ENCODE peak calls at places on chromosomes 13 and 19, in eight cellular contexts. G is fibroblast of pulmonary artery, D is Peyer's patch, X is choroid plexus epithelial cell, J is Caco-2, R is A549, L is mucosa of descending colon, M is AG04450. V is an unnamed sample.

GRCh38 chr19:32876919-32877285 is 7.3 kb upstream of the SLC7A9 start:
- DNase-seq in G (peak), D (peak), X (peak), J (no peak), R (peak), L (peak), M (no peak), V (no peak)

GRCh38 chr13:25886438-25887214 is 165.2 kb downstream of the SHISA2 start:
- DNase-seq in G (peak), D (no peak), X (peak), J (no peak), R (no peak), L (no peak), M (peak), V (no peak)

GRCh38 chr19:801861-802496 is 4.7 kb downstream of the PTBP1 start:
- DNase-seq in G (peak), D (no peak), X (peak), J (no peak), R (no peak), L (no peak), M (no peak), V (no peak)

GRCh38 chr19:41957838-41958366 is 1.2 kb downstream of the RABAC1 start:
- DNase-seq in G (peak), D (peak), X (peak), J (peak), R (peak), L (peak), M (peak), V (peak)

GRCh38 chr13:36965767-36966166 is 33.4 kb downstream of the ALG5 start:
- DNase-seq in G (peak), D (no peak), X (peak), J (no peak), R (no peak), L (no peak), M (peak), V (no peak)

GRCh38 chr13:63446329-63446728 is 2030.7 kb upstream of the PCDH20 start:
- DNase-seq in G (no peak), D (no peak), X (no peak), J (no peak), R (no peak), L (no peak), M (no peak), V (no peak)

GRCh38 chr19:13881692-13882418 is 4.9 kb downstream of the NANOS3 start:
- DNase-seq in G (no peak), D (peak), X (peak), J (no peak), R (no peak), L (peak), M (no peak), V (peak)

GRCh38 chr19:16197622-16198362 is at the start of gene AP1M1:
- DNase-seq in G (peak), D (peak), X (peak), J (peak), R (peak), L (peak), M (peak), V (peak)

GRCh38 chr19:33063356-33064116 is 1.2 kb downstream of the RHPN2 start:
- DNase-seq in G (peak), D (peak), X (no peak), J (no peak), R (peak), L (peak), M (no peak), V (no peak)

GRCh38 chr13:104522235-104523072 is 1456.2 kb upstream of the SLC10A2 start:
- DNase-seq in G (no peak), D (no peak), X (no peak), J (no peak), R (no peak), L (peak), M (no peak), V (no peak)

GRCh38 chr13:36715841-36716240 is 42.0 kb downstream of the SERTM1 start:
- DNase-seq in G (no peak), D (no peak), X (no peak), J (no peak), R (no peak), L (no peak), M (no peak), V (no peak)

GRCh38 chr19:887072-887471 is 5.9 kb downstream of the MED16 start:
- DNase-seq in G (peak), D (no peak), X (peak), J (no peak), R (no peak), L (no peak), M (peak), V (no peak)

GRCh38 chr19:4713384-4713951 is 10.2 kb downstream of the DPP9 start:
- DNase-seq in G (peak), D (peak), X (peak), J (no peak), R (peak), L (peak), M (peak), V (no peak)

GRCh38 chr19:40662925-40663711 is 27.3 kb downstream of the NUMBL start:
- DNase-seq in G (peak), D (peak), X (peak), J (peak), R (peak), L (peak), M (peak), V (peak)

GRCh38 chr13:30112602-30113435 is 194.5 kb downstream of the KATNAL1 start:
- DNase-seq in G (peak), D (peak), X (peak), J (peak), R (peak), L (peak), M (peak), V (peak)

GRCh38 chr19:38209671-38210457 is 14.2 kb downstream of the DPF1 start:
- DNase-seq in G (peak), D (peak), X (peak), J (peak), R (no peak), L (peak), M (no peak), V (no peak)

GRCh38 chr19:17353386-17353785 is 16.0 kb downstream of the GTPBP3 start:
- DNase-seq in G (no peak), D (no peak), X (no peak), J (no peak), R (no peak), L (no peak), M (no peak), V (no peak)

GRCh38 chr13:34078334-34078999 is 260.5 kb downstream of the RFC3 start:
- DNase-seq in G (no peak), D (no peak), X (no peak), J (no peak), R (no peak), L (no peak), M (no peak), V (no peak)

GRCh38 chr13:36834299-36834698 is 15.3 kb downstream of the RFXAP start:
- DNase-seq in G (no peak), D (no peak), X (no peak), J (no peak), R (no peak), L (no peak), M (no peak), V (no peak)

GRCh38 chr13:59950201-59950730 is 213.5 kb downstream of the DIAPH3 start:
- DNase-seq in G (no peak), D (no peak), X (peak), J (no peak), R (no peak), L (no peak), M (no peak), V (no peak)

GRCh38 chr19:19488875-19489690 is 26.3 kb downstream of the TSSK6 start:
- DNase-seq in G (peak), D (peak), X (peak), J (peak), R (peak), L (peak), M (peak), V (peak)

GRCh38 chr13:110015253-110015652 is 228.9 kb upstream of the IRS2 start:
- DNase-seq in G (peak), D (no peak), X (peak), J (no peak), R (peak), L (no peak), M (no peak), V (no peak)

GRCh38 chr19:43438291-43439162 is 23.8 kb downstream of the TEX101 start:
- DNase-seq in G (peak), D (peak), X (peak), J (no peak), R (peak), L (peak), M (peak), V (peak)

GRCh38 chr13:44437356-44438233 is 64.0 kb downstream of the SERP2 start:
- DNase-seq in G (peak), D (no peak), X (peak), J (no peak), R (peak), L (no peak), M (no peak), V (peak)

GRCh38 chr19:7497292-7497691 is 8.5 kb upstream of the PEX11G start:
- DNase-seq in G (no peak), D (no peak), X (peak), J (no peak), R (no peak), L (no peak), M (no peak), V (no peak)

GRCh38 chr13:62014299-62014698 is 598.6 kb upstream of the PCDH20 start:
- DNase-seq in G (peak), D (no peak), X (peak), J (no peak), R (peak), L (no peak), M (no peak), V (no peak)

GRCh38 chr19:32287086-32287485 is 58.3 kb upstream of the ZNF507 start:
- DNase-seq in G (peak), D (no peak), X (no peak), J (no peak), R (no peak), L (no peak), M (no peak), V (peak)

DNA sequence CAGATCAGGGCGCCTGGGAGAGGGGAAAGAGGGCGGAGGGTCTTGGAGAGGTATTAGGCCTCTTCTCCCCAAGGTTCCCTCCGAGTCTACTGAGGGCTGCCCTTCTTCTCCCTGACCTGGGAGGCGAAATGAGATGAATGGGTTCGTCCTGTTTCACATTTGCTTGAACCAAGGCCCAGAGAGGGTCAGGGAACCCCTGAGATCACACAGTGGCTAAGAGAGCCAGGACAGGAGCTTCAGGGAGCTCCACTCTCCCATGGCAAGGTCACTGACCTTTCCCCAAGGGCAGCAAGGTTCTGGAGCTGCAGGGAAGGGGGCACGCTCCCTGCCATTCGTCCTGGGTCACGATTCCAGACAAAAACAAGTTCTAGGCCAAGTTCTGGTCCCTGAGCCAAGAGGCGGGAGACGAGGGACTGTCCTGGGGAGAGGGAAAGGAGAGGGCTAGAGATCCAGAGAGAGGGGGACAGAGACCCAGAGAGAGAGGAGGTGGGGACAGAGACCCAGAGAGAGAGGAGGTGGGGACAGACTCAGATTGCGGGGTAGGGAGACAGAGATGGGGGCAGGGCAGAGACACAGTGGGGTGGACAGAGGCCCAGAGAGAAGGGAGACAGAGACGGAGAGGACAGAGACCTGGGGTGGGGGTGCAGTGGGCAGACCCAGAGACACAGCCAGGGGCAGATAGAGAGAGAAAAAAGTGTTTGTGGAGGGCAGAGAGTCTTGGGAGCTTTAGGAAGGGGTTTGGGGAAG is 541 bp downstream of the ASPDH start:
- DNase-seq in G (no peak), D (no peak), X (no peak), J (no peak), R (no peak), L (peak), M (no peak), V (no peak)
- H3K4me3 ChIP-seq in G (no peak), D (no peak), X (no peak), J (no peak), R (no peak), L (no peak), M (no peak), V (no peak)

DNA sequence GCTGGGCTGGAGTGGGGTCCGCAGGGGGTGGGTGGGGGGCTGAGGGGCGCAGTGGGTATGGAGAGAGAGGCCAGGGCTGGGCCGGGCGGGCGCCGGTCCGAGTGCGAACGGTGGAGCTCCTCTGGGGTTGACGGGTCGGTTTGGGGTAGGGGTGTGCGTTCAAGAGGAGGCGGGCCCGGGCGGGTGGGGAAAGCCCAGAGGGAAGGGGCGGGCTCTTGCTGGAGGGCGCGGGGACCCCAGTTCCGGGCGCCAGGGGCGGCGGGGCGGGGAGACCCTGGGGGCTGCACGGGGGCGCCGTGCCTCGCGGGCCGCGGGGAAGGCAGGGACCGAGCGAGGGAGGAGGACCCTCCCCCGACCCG is 8.0 kb upstream of the SHISA7 start:
- DNase-seq in G (no peak), D (no peak), X (no peak), J (no peak), R (no peak), L (no peak), M (no peak), V (no peak)
- H3K4me3 ChIP-seq in G (no peak), D (no peak), X (no peak), J (peak), R (peak), L (no peak), M (no peak), V (no peak)

GRCh38 chr13:50209646-50210045 is 194.4 kb downstream of the KCNRG start:
- DNase-seq in G (peak), D (no peak), X (peak), J (no peak), R (no peak), L (no peak), M (no peak), V (no peak)

GRCh38 chr13:50203256-50204083 is 188.2 kb downstream of the KCNRG start:
- DNase-seq in G (no peak), D (no peak), X (no peak), J (no peak), R (no peak), L (no peak), M (no peak), V (no peak)

GRCh38 chr13:50214514-50214913 is 199.3 kb downstream of the KCNRG start:
- DNase-seq in G (no peak), D (no peak), X (no peak), J (no peak), R (no peak), L (no peak), M (no peak), V (no peak)

GRCh38 chr13:50213526-50213925 is 198.3 kb downstream of the KCNRG start:
- DNase-seq in G (no peak), D (no peak), X (no peak), J (no peak), R (no peak), L (no peak), M (no peak), V (no peak)

GRCh38 chr13:50208826-50209335 is 193.6 kb downstream of the KCNRG start:
- DNase-seq in G (peak), D (peak), X (peak), J (peak), R (peak), L (peak), M (peak), V (peak)
- H3K4me3 ChIP-seq in G (peak), D (no peak), X (peak), J (no peak), R (peak), L (no peak), M (peak), V (peak)

DNA sequence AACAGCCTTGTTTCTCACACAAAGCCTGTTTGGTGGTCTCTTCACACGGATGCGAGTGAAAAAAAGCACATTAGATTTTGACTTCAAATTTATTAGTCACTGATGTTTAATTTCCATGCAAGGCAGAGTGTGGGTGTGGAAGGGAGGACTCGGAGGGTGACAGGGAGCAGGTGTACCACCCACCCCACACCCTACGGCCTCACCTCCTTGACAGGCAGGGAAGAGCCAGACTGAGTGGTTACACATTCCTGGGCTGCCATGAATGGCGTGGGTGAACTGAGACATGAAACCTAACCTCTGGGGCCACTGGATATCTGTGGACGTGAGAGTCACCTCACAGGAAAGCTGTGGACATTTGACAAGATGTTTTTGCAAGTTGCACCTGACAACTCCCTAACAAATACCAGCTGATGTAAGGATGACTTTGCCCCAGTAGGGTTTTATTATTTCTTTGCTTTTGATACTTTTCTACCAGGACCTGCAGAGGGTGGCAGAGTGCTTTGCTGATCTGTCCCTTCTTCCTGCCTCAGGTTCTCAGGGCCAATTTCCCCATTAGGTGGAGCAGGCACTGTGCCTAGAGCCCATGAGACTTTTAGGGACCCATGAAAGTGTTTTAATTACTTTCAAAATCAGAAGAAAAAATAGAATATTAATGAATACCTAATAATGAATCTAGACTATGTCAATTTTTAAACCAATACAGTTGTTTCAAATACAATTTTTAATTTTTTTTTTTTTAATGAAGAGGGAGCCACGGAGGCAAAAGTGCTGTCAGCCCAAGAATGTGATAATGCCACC is 58.2 kb upstream of the CYSLTR2 start:
- DNase-seq in G (peak), D (peak), X (peak), J (peak), R (peak), L (no peak), M (peak), V (peak)
- H3K4me3 ChIP-seq in G (no peak), D (no peak), X (no peak), J (no peak), R (no peak), L (no peak), M (no peak), V (no peak)

GRCh38 chr13:94712287-94712811 is at the start of gene SOX21:
- DNase-seq in G (no peak), D (no peak), X (no peak), J (no peak), R (peak), L (peak), M (no peak), V (no peak)

GRCh38 chr13:94716016-94716415 is 3.7 kb upstream of the SOX21 start:
- DNase-seq in G (no peak), D (no peak), X (peak), J (no peak), R (no peak), L (no peak), M (no peak), V (no peak)

GRCh38 chr13:94711561-94712286 is 621 bp downstream of the SOX21 start:
- DNase-seq in G (peak), D (no peak), X (peak), J (no peak), R (peak), L (no peak), M (no peak), V (no peak)

GRCh38 chr13:94712812-94713555 is 639 bp upstream of the SOX21 start:
- DNase-seq in G (peak), D (no peak), X (peak), J (no peak), R (peak), L (peak), M (no peak), V (no peak)

GRCh38 chr13:94713556-94714182 is 1.3 kb upstream of the SOX21 start:
- DNase-seq in G (no peak), D (no peak), X (no peak), J (no peak), R (no peak), L (peak), M (no peak), V (no peak)
- H3K4me3 ChIP-seq in G (no peak), D (no peak), X (no peak), J (peak), R (peak), L (no peak), M (no peak), V (no peak)

GRCh38 chr19:51944798-51945552 is 17.7 kb downstream of the ZNF613 start:
- DNase-seq in G (no peak), D (no peak), X (peak), J (no peak), R (no peak), L (no peak), M (no peak), V (no peak)

GRCh38 chr19:51946602-51947001 is 19.3 kb downstream of the ZNF613 start:
- DNase-seq in G (no peak), D (no peak), X (no peak), J (no peak), R (no peak), L (no peak), M (no peak), V (no peak)

DNA sequence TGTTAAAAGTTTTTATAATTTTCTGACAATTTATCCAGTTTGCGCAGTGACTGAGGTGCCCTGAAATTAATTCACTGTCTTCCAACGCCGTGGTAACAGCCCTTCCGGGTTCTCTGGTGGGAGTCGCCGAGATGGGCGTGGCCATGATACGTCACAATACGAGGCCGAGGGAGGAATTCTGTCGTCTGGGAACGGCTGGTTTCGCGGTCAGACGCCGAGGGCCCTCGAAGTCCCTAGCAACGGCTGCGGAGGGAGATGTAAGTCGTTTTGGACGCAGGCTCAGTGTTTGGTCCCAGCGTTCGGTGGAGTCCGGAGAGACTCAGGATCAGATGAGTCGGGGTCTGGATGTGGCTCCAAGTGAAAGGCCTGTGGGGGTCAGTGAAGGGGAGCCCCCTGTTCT is 21.7 kb downstream of the ZNF613 start:
- DNase-seq in G (peak), D (no peak), X (peak), J (no peak), R (no peak), L (no peak), M (no peak), V (no peak)
- H3K4me3 ChIP-seq in G (peak), D (no peak), X (peak), J (no peak), R (no peak), L (no peak), M (peak), V (no peak)

GRCh38 chr13:40651866-40652587 is 14.4 kb downstream of the FOXO1 start:
- DNase-seq in G (no peak), D (no peak), X (no peak), J (no peak), R (no peak), L (no peak), M (no peak), V (no peak)

GRCh38 chr13:40656358-40656757 is 10.1 kb downstream of the FOXO1 start:
- DNase-seq in G (no peak), D (no peak), X (no peak), J (no peak), R (no peak), L (no peak), M (no peak), V (no peak)

GRCh38 chr13:40648841-40649240 is 17.6 kb downstream of the FOXO1 start:
- DNase-seq in G (no peak), D (no peak), X (no peak), J (no peak), R (no peak), L (no peak), M (no peak), V (no peak)

GRCh38 chr13:40653558-40654318 is 12.7 kb downstream of the FOXO1 start:
- DNase-seq in G (peak), D (no peak), X (no peak), J (no peak), R (no peak), L (no peak), M (no peak), V (no peak)

GRCh38 chr13:40652588-40652940 is 13.9 kb downstream of the FOXO1 start:
- DNase-seq in G (no peak), D (no peak), X (no peak), J (no peak), R (no peak), L (no peak), M (no peak), V (no peak)
- H3K4me3 ChIP-seq in G (no peak), D (peak), X (no peak), J (no peak), R (no peak), L (no peak), M (no peak), V (no peak)

GRCh38 chr13:50132937-50133276 is 117.7 kb downstream of the KCNRG start:
- DNase-seq in G (no peak), D (no peak), X (no peak), J (no peak), R (no peak), L (no peak), M (no peak), V (no peak)
- H3K4me3 ChIP-seq in G (no peak), D (no peak), X (no peak), J (no peak), R (no peak), L (no peak), M (no peak), V (no peak)